ENCODE peak calls at places on chromosomes 2 and 18, in five cellular contexts. F is MM.1S, S is nephron progenitor cell, M is mammary epithelial cell, L is endodermal cell. W is an unnamed sample.

GRCh38 chr2:190344275-190344827 is 962 bp downstream of the INPP1 start:
- DNase-seq in F (peak), S (no peak), M (peak), L (peak), W (no peak)

GRCh38 chr2:202671317-202672035 is 36.7 kb downstream of the FAM117B start:
- DNase-seq in M (no peak), S (no peak), L (no peak), F (no peak), W (no peak)

GRCh38 chr2:128028668-128029054 is 802 bp upstream of the SAP130 start:
- DNase-seq in M (no peak), L (no peak), S (no peak), F (no peak), W (no peak)

GRCh38 chr2:29916571-29916970 is 4.8 kb downstream of the ALK start:
- DNase-seq in L (no peak), F (no peak), M (no peak), S (no peak), W (no peak)

GRCh38 chr2:174012347-174013309 is 47.5 kb upstream of the SP3 start:
- DNase-seq in M (no peak), L (peak), S (peak), F (no peak), W (peak)

GRCh38 chr2:157196956-157197355 is 60.5 kb upstream of the GALNT5 start:
- DNase-seq in M (no peak), S (no peak), L (no peak), F (no peak), W (no peak)

GRCh38 chr2:77552956-77553355 is 30.8 kb upstream of the LRRTM4 start:
- DNase-seq in S (peak), L (no peak), M (no peak), F (no peak), W (no peak)

GRCh38 chr2:219772103-219772502 is 144.7 kb downstream of the SLC4A3 start:
- DNase-seq in S (no peak), M (no peak), L (no peak), F (no peak), W (no peak)

GRCh38 chr2:186641807-186642321 is 52.0 kb upstream of the FAM171B start:
- DNase-seq in F (peak), M (peak), S (peak), L (peak), W (peak)

GRCh38 chr18:678482-679182 is 21.2 kb downstream of the TYMS start:
- DNase-seq in M (no peak), S (no peak), F (no peak), L (no peak), W (no peak)

GRCh38 chr2:63007813-63008458 is 42.7 kb upstream of the OTX1 start:
- DNase-seq in L (no peak), F (no peak), S (no peak), M (no peak), W (no peak)

GRCh38 chr18:21191596-21192307 is 50.3 kb upstream of the GREB1L start:
- DNase-seq in L (peak), M (peak), F (no peak), S (peak), W (peak)

GRCh38 chr2:184162426-184162825 is 435.9 kb upstream of the ZNF804A start:
- DNase-seq in M (no peak), S (no peak), F (no peak), L (no peak), W (no peak)

GRCh38 chr2:235005603-235006259 is 53.9 kb downstream of the SH3BP4 start:
- DNase-seq in L (peak), M (no peak), F (no peak), S (peak), W (peak)

GRCh38 chr2:51650769-51651168 is 618.8 kb upstream of the NRXN1 start:
- DNase-seq in S (no peak), M (no peak), L (no peak), F (peak), W (no peak)

GRCh38 chr2:43737097-43737854 is 36.6 kb upstream of the DYNC2LI1 start:
- DNase-seq in S (no peak), M (peak), L (peak), F (no peak), W (no peak)

GRCh38 chr2:23241611-23242245 is 143.3 kb upstream of the KLHL29 start:
- DNase-seq in S (no peak), M (no peak), L (no peak), F (no peak), W (no peak)

GRCh38 chr18:8609711-8610441 is 639 bp downstream of the RAB12 start:
- DNase-seq in F (peak), L (peak), M (no peak), S (peak), W (peak)

GRCh38 chr2:233353769-233354499 is at the start of gene DGKD:
- DNase-seq in S (peak), M (peak), L (peak), F (peak), W (peak)

GRCh38 chr2:28181801-28182200 is 210.9 kb upstream of the FOSL2 start:
- DNase-seq in F (no peak), S (no peak), L (no peak), M (no peak), W (no peak)

GRCh38 chr2:219018286-219018685 is 23.0 kb downstream of the CFAP65 start:
- DNase-seq in M (no peak), F (no peak), L (no peak), S (no peak), W (no peak)

GRCh38 chr2:32798841-32799240 is 147.9 kb upstream of the LTBP1 start:
- DNase-seq in S (no peak), M (no peak), L (no peak), F (no peak), W (no peak)

GRCh38 chr2:36809046-36809445 is 112.5 kb downstream of the VIT start:
- DNase-seq in M (no peak), S (no peak), F (no peak), L (no peak), W (no peak)

GRCh38 chr18:77127769-77128671 is 4.6 kb downstream of the MBP start:
- DNase-seq in S (no peak), M (peak), L (no peak), F (no peak), W (no peak)

GRCh38 chr18:30280861-30281470 is 761.6 kb downstream of the DSC3 start:
- DNase-seq in F (peak), M (peak), L (peak), S (peak), W (peak)

GRCh38 chr2:144274131-144274530 is 245.8 kb downstream of the ZEB2 start:
- DNase-seq in F (no peak), L (no peak), M (no peak), S (no peak), W (no peak)

GRCh38 chr2:141417246-141417797 is 713.5 kb downstream of the LRP1B start:
- DNase-seq in M (no peak), F (peak), S (no peak), L (no peak), W (no peak)

GRCh38 chr2:127984551-127984950 is 43.3 kb downstream of the SAP130 start:
- DNase-seq in F (no peak), M (no peak), S (no peak), L (no peak), W (no peak)

GRCh38 chr2:106053116-106053515 is 141.0 kb downstream of the UXS1 start:
- DNase-seq in M (peak), F (peak), L (no peak), S (no peak), W (no peak)

GRCh38 chr18:3671181-3671580 is 221.2 kb downstream of the TGIF1 start:
- DNase-seq in S (no peak), F (no peak), M (no peak), L (peak), W (no peak)

GRCh38 chr2:16639431-16639830 is 26.2 kb downstream of the CYRIA start:
- DNase-seq in F (no peak), L (no peak), M (no peak), S (no peak), W (no peak)

GRCh38 chr2:16638941-16639340 is 26.7 kb downstream of the CYRIA start:
- DNase-seq in S (no peak), M (no peak), L (no peak), F (no peak), W (no peak)

GRCh38 chr2:16632615-16633014 is 33.0 kb downstream of the CYRIA start:
- DNase-seq in F (no peak), M (no peak), S (no peak), L (no peak), W (no peak)

GRCh38 chr2:16633632-16634430 is 31.8 kb downstream of the CYRIA start:
- DNase-seq in L (no peak), M (peak), S (no peak), F (no peak), W (no peak)

DNA sequence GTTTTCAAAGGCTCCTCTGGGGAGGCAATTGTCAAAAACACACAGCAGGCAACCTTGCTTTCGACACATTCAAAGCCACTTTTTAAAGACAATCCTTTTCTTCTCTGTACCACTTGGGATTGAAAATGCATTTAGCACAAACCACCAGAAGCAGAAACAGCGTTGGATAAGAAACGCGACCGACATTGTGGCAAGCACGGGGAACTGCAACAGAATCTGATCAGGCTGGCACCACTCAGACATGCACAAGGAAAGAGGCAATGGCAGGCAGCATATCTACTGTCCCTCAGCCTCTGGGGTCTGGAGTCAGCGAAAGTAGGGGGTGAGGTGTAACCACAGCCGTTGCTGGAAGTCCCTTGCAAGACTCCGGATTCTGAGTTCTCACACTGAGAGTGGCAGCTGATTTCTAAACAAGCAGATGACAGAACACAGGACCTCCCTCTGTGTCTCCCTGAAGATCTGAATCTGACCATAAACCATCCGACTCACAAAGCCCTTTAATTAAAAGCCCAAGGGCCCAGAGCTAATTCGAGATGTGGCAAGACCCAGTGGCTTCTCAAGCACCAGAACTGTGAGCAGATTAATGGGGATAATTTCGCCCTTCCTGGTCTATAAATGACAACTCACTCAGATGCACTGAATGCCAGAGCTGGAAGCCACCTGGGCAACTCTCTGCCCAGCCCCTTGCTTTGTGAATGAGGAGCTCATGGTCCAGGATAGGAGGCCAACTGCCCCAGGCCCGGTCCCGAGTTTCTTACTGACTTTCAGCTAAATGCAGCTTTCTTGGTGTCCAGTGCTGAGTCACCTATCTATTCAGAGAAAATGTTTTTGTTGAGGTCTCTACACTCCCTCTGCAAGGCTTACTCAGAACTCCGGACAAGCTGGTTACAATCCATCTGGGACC is 29.6 kb downstream of the CYRIA start:
- DNase-seq in S (no peak), L (no peak), M (no peak), F (no peak), W (no peak)
- TF ChIP-seq CTCF in S (no peak), L (peak), M (no peak), F (no peak), W (no peak)

GRCh38 chr2:178298785-178299212 is 104.5 kb downstream of the OSBPL6 start:
- DNase-seq in F (no peak), L (no peak), S (no peak), M (peak), W (no peak)

GRCh38 chr2:178301595-178302324 is 107.4 kb downstream of the OSBPL6 start:
- DNase-seq in F (no peak), L (no peak), M (no peak), S (no peak), W (no peak)

GRCh38 chr2:178306351-178307073 is 112.2 kb downstream of the OSBPL6 start:
- DNase-seq in M (peak), L (peak), S (peak), F (peak), W (peak)

GRCh38 chr2:178309541-178309940 is 115.2 kb downstream of the OSBPL6 start:
- DNase-seq in M (peak), L (no peak), F (no peak), S (no peak), W (no peak)

DNA sequence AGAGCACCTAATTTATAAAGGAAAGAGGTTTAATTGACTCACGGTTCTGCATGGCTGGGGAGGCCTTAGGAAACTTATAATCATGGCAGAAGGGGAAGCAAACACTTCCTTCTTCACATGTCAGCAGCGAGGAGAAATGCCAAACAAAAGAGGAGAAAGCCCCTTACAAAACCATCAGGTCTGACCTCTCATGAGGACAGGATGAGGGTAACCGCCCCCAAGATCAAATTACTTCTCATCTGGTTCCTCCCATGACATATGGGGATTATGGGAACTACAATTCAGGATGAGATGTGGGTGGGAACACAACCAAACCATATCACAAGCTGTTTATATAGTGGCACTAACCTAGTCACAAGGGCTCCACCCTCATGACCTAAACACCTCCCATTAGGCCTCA is 110.0 kb downstream of the OSBPL6 start:
- DNase-seq in L (no peak), F (no peak), M (no peak), S (no peak), W (no peak)
- TF ChIP-seq CTCF in L (no peak), F (no peak), M (no peak), S (no peak), W (no peak)

DNA sequence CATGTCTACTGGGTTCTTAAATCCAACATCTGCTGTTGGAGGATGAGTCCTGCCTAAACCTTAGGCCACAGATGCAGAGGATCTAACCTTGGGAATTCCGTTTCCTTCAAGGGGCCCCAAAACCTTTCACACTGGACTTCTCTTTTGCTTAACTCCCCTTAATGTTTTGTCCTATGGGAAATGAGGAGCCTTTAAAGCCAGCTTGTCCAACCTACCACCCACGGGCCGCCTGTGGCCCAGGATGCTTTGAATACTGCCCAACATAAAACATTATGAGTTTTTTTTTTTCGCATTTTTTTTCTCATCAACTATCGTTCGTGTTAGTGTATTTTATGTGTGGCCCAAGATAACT is 157.2 kb upstream of the SLC1A4 start:
- DNase-seq in F (no peak), S (no peak), M (no peak), L (no peak), W (no peak)
- TF ChIP-seq CTCF in F (no peak), S (no peak), M (no peak), L (peak), W (no peak)

DNA sequence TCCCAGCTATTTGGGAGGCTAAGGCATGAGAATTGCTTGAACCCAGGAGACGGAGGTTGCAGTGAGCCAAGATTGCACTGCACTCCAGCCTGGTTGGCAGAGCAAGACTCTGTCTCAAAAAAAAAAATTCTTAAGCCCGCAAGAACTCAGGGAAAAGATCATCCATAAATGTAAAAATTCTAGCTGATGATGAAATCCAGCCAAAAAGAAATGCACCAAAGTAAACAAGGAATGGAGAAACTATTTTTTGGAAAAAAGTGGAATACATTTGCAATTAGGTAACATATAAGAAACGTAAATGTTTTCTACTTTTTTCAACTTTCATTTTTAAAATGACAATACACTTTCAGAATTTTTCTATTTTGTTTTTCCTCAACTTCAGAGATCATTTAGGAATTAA is 61.3 kb downstream of the ASXL2 start:
- DNase-seq in M (no peak), L (no peak), S (no peak), F (no peak), W (no peak)
- TF ChIP-seq CTCF in M (no peak), L (no peak), S (no peak), F (no peak), W (no peak)

GRCh38 chr2:83072767-83073166 is 1386.3 kb downstream of the SUCLG1 start:
- DNase-seq in F (no peak), S (no peak), M (no peak), L (no peak), W (no peak)

GRCh38 chr2:83071352-83071751 is 1387.7 kb downstream of the SUCLG1 start:
- DNase-seq in M (no peak), L (no peak), S (no peak), F (no peak), W (no peak)

GRCh38 chr2:83069724-83070123 is 1389.4 kb downstream of the SUCLG1 start:
- DNase-seq in L (no peak), M (peak), F (no peak), S (no peak), W (no peak)

GRCh38 chr2:83068706-83069105 is 1390.4 kb downstream of the SUCLG1 start:
- DNase-seq in F (no peak), S (no peak), L (no peak), M (peak), W (no peak)

DNA sequence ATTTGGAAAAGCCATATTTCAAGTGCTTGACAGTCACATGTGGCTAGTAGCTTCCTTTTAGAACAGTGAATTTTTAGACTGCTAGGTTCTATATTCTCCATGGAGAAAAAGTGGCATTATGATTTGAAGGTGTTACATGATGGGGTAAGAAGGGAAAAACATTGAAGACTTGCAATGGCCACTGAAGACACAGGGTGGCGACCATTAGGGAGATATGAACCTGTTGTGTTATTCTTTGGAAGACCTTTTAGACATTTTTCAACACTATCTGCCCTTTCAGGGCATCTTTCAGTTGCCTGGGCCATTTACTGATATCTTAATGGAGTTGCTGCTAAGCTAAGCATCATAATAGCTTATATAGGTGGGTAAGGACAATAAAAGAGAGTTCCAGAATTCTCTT is 1387.2 kb downstream of the SUCLG1 start:
- DNase-seq in S (no peak), M (no peak), F (no peak), L (no peak), W (no peak)
- TF ChIP-seq CTCF in S (no peak), M (no peak), F (no peak), L (peak), W (no peak)

GRCh38 chr2:160352492-160352891 is 141.1 kb downstream of the RBMS1 start:
- DNase-seq in L (no peak), S (no peak), F (no peak), M (peak), W (no peak)

GRCh38 chr2:160351978-160352377 is 141.6 kb downstream of the RBMS1 start:
- DNase-seq in S (no peak), F (no peak), M (peak), L (no peak), W (no peak)

GRCh38 chr2:160353813-160354212 is 139.8 kb downstream of the RBMS1 start:
- DNase-seq in L (no peak), F (no peak), S (no peak), M (no peak), W (no peak)

GRCh38 chr2:160354677-160355076 is 138.9 kb downstream of the RBMS1 start:
- DNase-seq in F (no peak), M (no peak), L (no peak), S (no peak), W (no peak)

GRCh38 chr2:160353166-160353565 is 140.4 kb downstream of the RBMS1 start:
- DNase-seq in S (no peak), F (peak), M (no peak), L (no peak), W (no peak)
- TF ChIP-seq CTCF in S (no peak), F (peak), M (peak), L (peak), W (no peak)

GRCh38 chr2:192026064-192026715 is 168.5 kb downstream of the TMEFF2 start:
- DNase-seq in L (no peak), F (no peak), S (no peak), M (no peak), W (no peak)

GRCh38 chr2:192030289-192030688 is 164.4 kb downstream of the TMEFF2 start:
- DNase-seq in M (peak), F (no peak), S (no peak), L (no peak), W (no peak)

GRCh38 chr2:192025607-192026006 is 169.1 kb downstream of the TMEFF2 start:
- DNase-seq in F (no peak), S (no peak), L (no peak), M (no peak), W (no peak)

GRCh38 chr2:192026716-192027109 is 168.0 kb downstream of the TMEFF2 start:
- DNase-seq in S (no peak), F (no peak), L (no peak), M (no peak), W (no peak)

DNA sequence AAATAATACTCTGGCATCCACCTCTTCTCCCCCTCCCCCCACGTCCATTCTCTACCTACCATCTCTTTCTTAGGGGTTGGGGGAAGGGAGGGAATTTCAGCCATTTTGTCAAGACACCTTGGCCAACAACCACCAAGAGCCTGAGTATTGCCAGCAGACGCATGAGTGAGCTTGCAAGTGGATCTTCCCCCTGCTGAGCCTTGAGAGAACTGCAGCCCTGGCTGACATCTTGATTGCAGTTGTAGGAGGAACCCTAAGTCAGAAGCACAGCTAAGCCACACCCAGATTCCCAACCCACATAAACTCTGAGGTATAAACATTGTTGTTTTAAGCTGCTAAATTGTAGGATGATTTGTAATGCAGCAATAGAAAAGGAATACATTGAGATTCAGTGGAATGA is 165.6 kb downstream of the TMEFF2 start:
- DNase-seq in M (peak), S (peak), L (peak), F (no peak), W (peak)
- TF ChIP-seq CTCF in M (peak), S (no peak), L (peak), F (peak), W (no peak)

W was measured in endothelial cell.